ENCODE peak calls at places on chromosome 5, in ten cellular contexts. I, W, G, C, E, M, T, O, B and Y are unnamed samples.

GRCh38 chr5:102792705-102793104 is 37.6 kb downstream of the PAM start:
- DNase-seq in I (no peak), W (no peak), G (peak; percentile 57), C (no peak), E (no peak), M (no peak), T (no peak), O (peak; percentile 71), B (no peak), Y (no peak)

GRCh38 chr5:178284095-178284675 is 51.6 kb upstream of the PHYKPL start:
- DNase-seq in I (no peak), W (no peak), G (no peak), C (peak; percentile 47), E (no peak), M (no peak), T (no peak), O (no peak), B (no peak), Y (no peak)

GRCh38 chr5:3195991-3196390 is 399.6 kb upstream of the IRX1 start:
- DNase-seq in I (no peak), W (no peak), G (no peak), C (no peak), E (no peak), M (no peak), T (no peak), O (no peak), B (no peak), Y (peak; percentile 3)

GRCh38 chr5:134964359-134965270 is 3.1 kb upstream of the CATSPER3 start:
- DNase-seq in I (no peak), W (no peak), G (no peak), C (no peak), E (no peak), M (no peak), T (no peak), O (no peak), B (no peak), Y (no peak)

GRCh38 chr5:2703615-2704014 is 47.9 kb downstream of the IRX2 start:
- DNase-seq in I (no peak), W (no peak), G (no peak), C (no peak), E (no peak), M (no peak), T (no peak), O (no peak), B (no peak), Y (no peak)

GRCh38 chr5:113082547-113082905 is 105.9 kb downstream of the DCP2 start:
- DNase-seq in I (no peak), W (no peak), G (no peak), C (no peak), E (no peak), M (no peak), T (no peak), O (no peak), B (no peak), Y (no peak)

GRCh38 chr5:161934486-161934885 is 86.6 kb downstream of the GABRA1 start:
- DNase-seq in I (no peak), W (no peak), G (no peak), C (no peak), E (no peak), M (no peak), T (no peak), O (no peak), B (no peak), Y (no peak)

GRCh38 chr5:98455660-98456059 is 317.8 kb upstream of the RGMB start:
- DNase-seq in I (no peak), W (no peak), G (peak; percentile 77), C (no peak), E (no peak), M (no peak), T (no peak), O (no peak), B (no peak), Y (no peak)

GRCh38 chr5:169628891-169629290 is 8.2 kb upstream of the DOCK2 start:
- DNase-seq in I (no peak), W (no peak), G (peak; percentile 90), C (no peak), E (no peak), M (no peak), T (no peak), O (no peak), B (no peak), Y (no peak)

GRCh38 chr5:152505442-152506042 is 100.5 kb upstream of the NMUR2 start:
- DNase-seq in I (peak; percentile 27), W (peak; percentile 62), G (peak; percentile 70), C (peak; percentile 15), E (peak; percentile 39), M (peak; percentile 30), T (peak; percentile 44), O (peak; percentile 65), B (no peak), Y (peak; percentile 81)

GRCh38 chr5:53337827-53338226 is 142.6 kb upstream of the FST start:
- DNase-seq in I (no peak), W (no peak), G (peak; percentile 47), C (no peak), E (no peak), M (no peak), T (no peak), O (no peak), B (no peak), Y (no peak)

GRCh38 chr5:179368016-179368805 is 22.9 kb upstream of the ADAMTS2 start:
- DNase-seq in I (no peak), W (no peak), G (no peak), C (no peak), E (peak; percentile 11), M (no peak), T (no peak), O (no peak), B (no peak), Y (no peak)

GRCh38 chr5:39432687-39433086 is 7.9 kb upstream of the DAB2 start:
- DNase-seq in I (no peak), W (peak; percentile 32), G (no peak), C (no peak), E (no peak), M (no peak), T (no peak), O (no peak), B (no peak), Y (no peak)

GRCh38 chr5:82183828-82184227 is 94.3 kb downstream of the RPS23 start:
- DNase-seq in I (no peak), W (no peak), G (peak; percentile 67), C (no peak), E (no peak), M (no peak), T (no peak), O (no peak), B (no peak), Y (no peak)

GRCh38 chr5:170408189-170408588 is 19.0 kb upstream of the KCNMB1 start:
- DNase-seq in I (no peak), W (no peak), G (peak; percentile 20), C (no peak), E (no peak), M (no peak), T (peak; percentile 42), O (peak; percentile 26), B (no peak), Y (peak; percentile 60)

GRCh38 chr5:139760066-139761056 is 35.2 kb upstream of the PSD2 start:
- DNase-seq in I (no peak), W (peak; percentile 85), G (peak; percentile 88), C (no peak), E (no peak), M (no peak), T (peak; percentile 52), O (no peak), B (no peak), Y (no peak)

GRCh38 chr5:112616812-112617547 is 120.7 kb upstream of the APC start:
- DNase-seq in I (no peak), W (no peak), G (peak; percentile 18), C (no peak), E (no peak), M (no peak), T (no peak), O (peak; percentile 23), B (no peak), Y (peak; percentile 5)

GRCh38 chr5:143174714-143175398 is 228.6 kb downstream of the NR3C1 start:
- DNase-seq in I (no peak), W (peak; percentile 81), G (peak; percentile 25), C (no peak), E (no peak), M (no peak), T (no peak), O (no peak), B (no peak), Y (no peak)

GRCh38 chr5:54663876-54664275 is 146.3 kb downstream of the SNX18 start:
- DNase-seq in I (no peak), W (peak; percentile 80), G (peak; percentile 96), C (no peak), E (peak; percentile 35), M (peak; percentile 20), T (no peak), O (no peak), B (no peak), Y (no peak)

GRCh38 chr5:145946112-145946861 is 9.9 kb downstream of the SH3RF2 start:
- DNase-seq in I (no peak), W (peak; percentile 97), G (peak; percentile 78), C (no peak), E (peak; percentile 57), M (peak; percentile 32), T (peak; percentile 14), O (no peak), B (no peak), Y (no peak)

GRCh38 chr5:115098041-115098702 is 71.5 kb downstream of the TRIM36 start:
- DNase-seq in I (no peak), W (peak; percentile 16), G (peak; percentile 70), C (peak; percentile 56), E (no peak), M (no peak), T (peak; percentile 63), O (peak; percentile 62), B (no peak), Y (peak; percentile 36)

GRCh38 chr5:109242518-109242917 is 167.3 kb downstream of the PJA2 start:
- DNase-seq in I (no peak), W (no peak), G (no peak), C (no peak), E (no peak), M (no peak), T (no peak), O (no peak), B (no peak), Y (no peak)

GRCh38 chr5:154683101-154683757 is 71.9 kb upstream of the LARP1 start:
- DNase-seq in I (no peak), W (no peak), G (no peak), C (peak; percentile 70), E (no peak), M (no peak), T (no peak), O (no peak), B (no peak), Y (no peak)

GRCh38 chr5:132086277-132086794 is 12.7 kb downstream of the CSF2 start:
- DNase-seq in I (no peak), W (peak; percentile 86), G (peak; percentile 97), C (no peak), E (peak; percentile 76), M (peak; percentile 74), T (peak; percentile 59), O (no peak), B (no peak), Y (no peak)

GRCh38 chr5:175385691-175386360 is 58.2 kb downstream of the DRD1 start:
- DNase-seq in I (no peak), W (no peak), G (no peak), C (no peak), E (no peak), M (no peak), T (no peak), O (peak; percentile 80), B (no peak), Y (peak; percentile 91)

GRCh38 chr5:88394531-88395185 is 126.0 kb upstream of the TMEM161B start:
- DNase-seq in I (no peak), W (no peak), G (no peak), C (no peak), E (no peak), M (no peak), T (no peak), O (no peak), B (no peak), Y (no peak)